ENCODE peak calls at places on chromosomes 11 and 22, in seven cellular contexts. G, P, W, R, Z, E and D are unnamed samples.

GRCh38 chr11:74450318-74450717 is 17.0 kb downstream of the KCNE3 start:
- DNase-seq in W (no peak), G (no peak), E (no peak), Z (no peak), P (no peak), R (no peak), D (no peak)

GRCh38 chr11:3008746-3009336 is 16.7 kb upstream of the NAP1L4 start:
- DNase-seq in E (no peak), Z (no peak), P (no peak), G (no peak), W (no peak), R (no peak), D (no peak)

GRCh38 chr22:20127869-20128618 is 3.6 kb upstream of the ZDHHC8 start:
- DNase-seq in R (no peak), P (no peak), Z (no peak), W (no peak), E (no peak), G (no peak), D (no peak)

GRCh38 chr11:12845739-12846358 is 163.3 kb upstream of the RASSF10 start:
- DNase-seq in P (peak), Z (peak), G (peak), E (no peak), W (peak), R (peak), D (no peak)

GRCh38 chr11:12731841-12732336 is 57.7 kb downstream of the TEAD1 start:
- DNase-seq in R (no peak), W (peak), E (no peak), P (peak), G (no peak), Z (peak), D (no peak)

GRCh38 chr22:50711446-50712340 is 26.3 kb upstream of the ACR start:
- DNase-seq in E (no peak), R (no peak), G (no peak), P (no peak), Z (no peak), W (no peak), D (no peak)

GRCh38 chr22:17119481-17120202 is 1.5 kb downstream of the TMEM121B start:
- DNase-seq in P (no peak), E (no peak), W (peak), Z (peak), R (peak), G (peak), D (no peak)

GRCh38 chr11:78212586-78213371 is 24.1 kb downstream of the USP35 start:
- DNase-seq in Z (no peak), G (no peak), E (no peak), P (peak), R (no peak), W (no peak), D (no peak)

GRCh38 chr11:121630041-121630440 is 177.3 kb upstream of the SORL1-AS1 start:
- DNase-seq in E (no peak), G (no peak), R (no peak), Z (peak), P (peak), W (no peak), D (no peak)

GRCh38 chr22:17828502-17829080 is 54.3 kb upstream of the BID start:
- DNase-seq in E (no peak), R (no peak), P (no peak), Z (no peak), G (no peak), W (no peak), D (no peak)

GRCh38 chr11:121514998-121515671 is 62.4 kb upstream of the SORL1-AS1 start:
- DNase-seq in E (no peak), P (no peak), W (no peak), G (no peak), Z (no peak), R (no peak), D (no peak)

GRCh38 chr11:36380296-36381004 is 84.4 kb downstream of the PRR5L start:
- DNase-seq in Z (no peak), E (no peak), G (no peak), W (no peak), R (no peak), P (no peak), D (no peak)

GRCh38 chr22:43996170-43996980 is 27.7 kb upstream of the PARVB start:
- DNase-seq in P (no peak), G (no peak), R (peak), E (no peak), Z (no peak), W (no peak), D (no peak)

GRCh38 chr11:9533736-9534473 is 39.6 kb upstream of the WEE1 start:
- DNase-seq in E (no peak), W (peak), Z (no peak), R (no peak), P (peak), G (no peak), D (no peak)

GRCh38 chr22:27973851-27974250 is 54.8 kb upstream of the PITPNB start:
- DNase-seq in G (peak), W (no peak), P (no peak), Z (no peak), E (peak), R (no peak), D (no peak)

GRCh38 chr22:29477919-29478318 is 2.1 kb upstream of the NEFH start:
- DNase-seq in E (no peak), P (no peak), R (no peak), W (peak), G (peak), Z (no peak), D (no peak)

GRCh38 chr11:83564845-83565244 is 278.7 kb upstream of the CCDC90B start:
- DNase-seq in R (no peak), Z (no peak), G (no peak), E (no peak), P (no peak), W (no peak), D (no peak)

GRCh38 chr11:72061739-72062396 is 18.5 kb downstream of the NUMA1 start:
- DNase-seq in G (no peak), Z (no peak), W (no peak), P (no peak), E (no peak), R (no peak), D (no peak)

GRCh38 chr22:28799125-28799833 is 1.1 kb downstream of the XBP1 start:
- DNase-seq in W (peak), G (peak), R (peak), Z (peak), P (peak), E (no peak), D (no peak)

GRCh38 chr11:6455070-6455469 is 14.3 kb upstream of the HPX start:
- DNase-seq in G (no peak), E (no peak), P (no peak), Z (no peak), W (no peak), R (no peak), D (no peak)

GRCh38 chr11:120555433-120555773 is 43.9 kb downstream of the GRIK4 start:
- DNase-seq in R (no peak), W (no peak), E (no peak), Z (no peak), P (no peak), G (no peak), D (no peak)

GRCh38 chr11:68583047-68583446 is 101.3 kb upstream of the GAL start:
- DNase-seq in R (no peak), Z (peak), W (peak), P (peak), G (no peak), E (no peak), D (peak)

GRCh38 chr22:17922925-17923898 is 101.1 kb downstream of the MICAL3 start:
- DNase-seq in W (no peak), P (peak), E (no peak), R (no peak), Z (peak), G (no peak), D (no peak)

GRCh38 chr11:73270089-73270854 is 1.9 kb upstream of the P2RY6 start:
- DNase-seq in G (no peak), W (no peak), R (no peak), Z (no peak), E (no peak), P (no peak), D (no peak)

GRCh38 chr11:104198576-104198975 is 34.6 kb upstream of the PDGFD start:
- DNase-seq in W (no peak), P (no peak), Z (no peak), E (no peak), R (no peak), G (no peak), D (no peak)

GRCh38 chr22:37571258-37571991 is 8.5 kb downstream of the LGALS2 start:
- DNase-seq in R (no peak), E (no peak), W (peak), Z (peak), P (peak), G (no peak), D (no peak)

GRCh38 chr11:19428206-19429001 is 187.7 kb upstream of the E2F8 start:
- DNase-seq in R (no peak), P (no peak), G (peak), Z (peak), W (no peak), E (no peak), D (no peak)

GRCh38 chr11:25159341-25159740 is 662.5 kb downstream of the LUZP2 start:
- DNase-seq in R (no peak), W (no peak), E (no peak), G (no peak), P (peak), Z (no peak), D (no peak)

DNA sequence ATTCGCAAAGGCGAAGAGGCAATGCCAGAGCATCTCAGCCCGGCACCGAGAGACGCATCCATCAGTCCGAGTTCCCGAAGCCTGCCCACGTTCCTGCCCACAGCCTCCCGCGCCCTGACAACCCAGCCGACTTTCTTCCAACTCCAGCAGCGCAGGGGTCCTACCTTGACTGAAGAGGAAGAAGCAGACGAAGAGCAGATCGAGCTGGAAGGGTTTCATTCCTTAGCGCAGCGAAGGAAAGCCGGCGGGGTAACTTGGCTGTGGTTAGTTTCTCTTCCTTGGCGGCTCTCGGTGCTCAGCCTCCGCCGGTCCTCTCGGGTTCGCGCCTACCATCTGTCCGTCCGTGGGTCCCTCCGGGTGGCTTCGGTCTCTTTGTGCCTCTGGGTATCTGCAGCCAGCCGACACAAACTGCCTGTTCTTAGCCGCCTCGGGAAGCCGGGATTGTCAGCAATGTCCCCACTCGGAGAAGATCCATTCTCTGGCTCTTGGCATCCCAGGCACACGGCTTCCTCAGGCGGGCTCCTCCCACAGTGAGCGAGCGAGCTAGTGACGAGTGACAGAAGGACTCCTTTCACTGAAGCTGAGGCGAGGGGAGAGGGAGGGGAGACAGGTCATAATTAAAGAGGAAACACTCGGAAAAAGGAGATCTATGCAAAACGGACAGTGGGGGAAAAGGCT is at the start of gene KIRREL3:
- DNase-seq in R (no peak), W (peak), P (peak), E (no peak), Z (no peak), G (peak), D (no peak)
- H3K4me3 ChIP-seq in R (peak), W (no peak), P (peak), E (peak), Z (no peak), G (peak), D (peak)

DNA sequence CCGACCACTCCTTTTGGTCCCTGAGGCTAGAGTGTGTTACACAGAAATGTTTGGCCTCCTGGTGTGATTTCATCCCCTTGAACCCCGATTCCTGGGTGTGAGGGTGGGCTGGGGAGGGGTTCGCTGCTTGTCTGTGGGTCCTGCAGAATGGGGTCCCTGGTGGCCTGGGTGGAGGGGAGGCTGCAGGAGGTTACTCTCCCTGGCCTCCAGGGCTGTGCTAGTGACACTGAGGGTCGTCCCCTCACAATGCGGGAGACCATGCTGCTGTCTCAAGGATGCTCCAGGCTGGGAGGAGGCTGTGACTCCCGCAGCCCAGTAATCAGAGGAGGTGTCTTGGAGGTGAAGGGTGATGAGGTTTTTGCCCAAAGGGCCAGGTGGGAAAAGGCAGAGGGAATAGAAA is 17.0 kb upstream of the OMP start:
- DNase-seq in R (no peak), W (no peak), E (no peak), Z (no peak), G (no peak), P (no peak), D (no peak)
- H3K9ac ChIP-seq in R (no peak), W (no peak), E (peak), Z (no peak), G (no peak), P (no peak), D (no peak)

DNA sequence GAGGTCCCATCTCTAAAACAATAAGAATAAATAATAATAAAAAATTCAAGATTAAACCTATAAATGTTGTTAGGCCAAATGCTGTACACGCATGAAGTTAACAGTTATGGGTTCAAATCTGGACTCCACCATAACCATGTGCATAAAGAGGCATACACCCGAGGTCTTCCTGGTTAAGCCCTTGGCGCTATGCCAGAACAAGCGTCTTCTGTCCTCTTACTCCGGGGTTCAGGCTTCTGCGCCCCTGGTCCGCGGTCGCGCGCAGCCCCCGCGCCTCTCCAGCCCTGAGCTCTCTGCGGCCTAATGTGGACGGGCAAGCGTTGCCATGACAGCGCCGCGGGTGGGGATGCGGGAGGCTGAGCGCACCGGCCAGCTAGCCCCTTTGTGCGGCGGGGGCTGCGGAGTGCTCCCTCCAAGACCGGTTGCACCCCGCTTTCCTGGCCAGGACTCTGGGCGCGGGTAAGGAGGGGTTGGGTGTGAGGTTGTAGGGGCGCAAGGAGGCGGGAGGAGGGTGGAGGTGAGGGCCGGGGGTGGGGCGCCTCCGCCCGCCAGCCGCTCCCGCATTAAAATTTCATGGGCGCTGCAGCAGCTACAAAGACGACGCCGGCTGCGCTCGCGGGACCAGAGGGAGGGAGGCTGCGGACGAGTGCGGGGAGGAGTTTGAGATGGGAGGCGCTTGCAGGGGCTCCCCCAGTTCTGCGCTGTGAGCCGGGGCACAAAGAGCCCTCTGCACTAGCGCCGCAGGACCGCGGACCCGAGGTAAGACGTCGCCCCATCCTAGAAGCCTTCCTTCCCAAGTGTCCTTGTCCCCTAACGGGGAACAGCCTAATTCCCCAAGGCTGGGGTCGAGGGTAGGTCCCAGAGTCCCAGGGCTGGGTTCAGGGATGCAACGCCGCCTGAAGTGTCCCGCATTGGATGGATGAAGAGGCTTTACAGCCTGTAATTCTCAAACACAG is at the start of gene MIAT:
- DNase-seq in G (peak), W (peak), R (peak), P (peak), E (peak), Z (no peak), D (no peak)
- H3K4me3 ChIP-seq in G (peak), W (peak), R (peak), P (peak), E (peak), Z (peak), D (peak)

GRCh38 chr11:65589444-65590239 is 6.0 kb downstream of the KCNK7 start:
- DNase-seq in G (no peak), Z (no peak), W (no peak), P (no peak), E (no peak), R (no peak), D (no peak)

GRCh38 chr11:65590240-65590738 is 5.3 kb downstream of the KCNK7 start:
- DNase-seq in P (no peak), R (no peak), W (no peak), Z (no peak), G (no peak), E (no peak), D (no peak)

GRCh38 chr11:65592840-65593517 is 2.6 kb downstream of the KCNK7 start:
- DNase-seq in P (no peak), W (no peak), Z (no peak), R (no peak), G (no peak), E (no peak), D (peak)

GRCh38 chr11:65593518-65594414 is 1.8 kb downstream of the KCNK7 start:
- DNase-seq in Z (peak), R (no peak), E (no peak), G (peak), P (peak), W (peak), D (no peak)

GRCh38 chr11:65591939-65592814 is 3.4 kb downstream of the KCNK7 start:
- DNase-seq in Z (no peak), R (peak), W (peak), E (no peak), P (peak), G (peak), D (no peak)
- H3K9ac ChIP-seq in Z (no peak), R (peak), W (peak), E (peak), P (no peak), G (no peak), D (peak)

GRCh38 chr11:126391970-126392637 is 36.6 kb downstream of the ST3GAL4 start:
- DNase-seq in P (no peak), R (no peak), W (peak), Z (no peak), G (peak), E (no peak), D (no peak)

GRCh38 chr11:126392638-126393023 is 37.1 kb downstream of the ST3GAL4 start:
- DNase-seq in R (no peak), G (no peak), E (no peak), W (no peak), Z (no peak), P (no peak), D (no peak)

GRCh38 chr11:126394036-126394435 is 38.5 kb downstream of the ST3GAL4 start:
- DNase-seq in Z (no peak), E (no peak), G (no peak), P (no peak), R (no peak), W (no peak), D (no peak)

GRCh38 chr11:126391286-126391954 is 35.9 kb downstream of the ST3GAL4 start:
- DNase-seq in R (no peak), P (no peak), Z (no peak), G (no peak), E (no peak), W (no peak), D (no peak)

GRCh38 chr11:126393143-126393542 is 37.7 kb downstream of the ST3GAL4 start:
- DNase-seq in P (no peak), G (no peak), W (no peak), R (no peak), Z (no peak), E (no peak), D (no peak)
- H3K4me3 ChIP-seq in P (no peak), G (no peak), W (no peak), R (no peak), Z (no peak), E (no peak), D (no peak)

GRCh38 chr22:22068025-22068424 is 85.4 kb upstream of the TOP3B start:
- DNase-seq in G (no peak), W (no peak), E (no peak), R (no peak), Z (no peak), P (no peak), D (no peak)

GRCh38 chr22:22070371-22070824 is 87.8 kb upstream of the TOP3B start:
- DNase-seq in G (no peak), E (no peak), W (no peak), Z (peak), R (no peak), P (no peak), D (peak)

GRCh38 chr22:22071455-22071854 is 88.9 kb upstream of the TOP3B start:
- DNase-seq in W (no peak), G (no peak), E (no peak), P (no peak), R (no peak), Z (no peak), D (no peak)

GRCh38 chr22:22068657-22069056 is 86.1 kb upstream of the TOP3B start:
- DNase-seq in P (no peak), R (no peak), Z (no peak), W (no peak), G (no peak), E (no peak), D (no peak)

DNA sequence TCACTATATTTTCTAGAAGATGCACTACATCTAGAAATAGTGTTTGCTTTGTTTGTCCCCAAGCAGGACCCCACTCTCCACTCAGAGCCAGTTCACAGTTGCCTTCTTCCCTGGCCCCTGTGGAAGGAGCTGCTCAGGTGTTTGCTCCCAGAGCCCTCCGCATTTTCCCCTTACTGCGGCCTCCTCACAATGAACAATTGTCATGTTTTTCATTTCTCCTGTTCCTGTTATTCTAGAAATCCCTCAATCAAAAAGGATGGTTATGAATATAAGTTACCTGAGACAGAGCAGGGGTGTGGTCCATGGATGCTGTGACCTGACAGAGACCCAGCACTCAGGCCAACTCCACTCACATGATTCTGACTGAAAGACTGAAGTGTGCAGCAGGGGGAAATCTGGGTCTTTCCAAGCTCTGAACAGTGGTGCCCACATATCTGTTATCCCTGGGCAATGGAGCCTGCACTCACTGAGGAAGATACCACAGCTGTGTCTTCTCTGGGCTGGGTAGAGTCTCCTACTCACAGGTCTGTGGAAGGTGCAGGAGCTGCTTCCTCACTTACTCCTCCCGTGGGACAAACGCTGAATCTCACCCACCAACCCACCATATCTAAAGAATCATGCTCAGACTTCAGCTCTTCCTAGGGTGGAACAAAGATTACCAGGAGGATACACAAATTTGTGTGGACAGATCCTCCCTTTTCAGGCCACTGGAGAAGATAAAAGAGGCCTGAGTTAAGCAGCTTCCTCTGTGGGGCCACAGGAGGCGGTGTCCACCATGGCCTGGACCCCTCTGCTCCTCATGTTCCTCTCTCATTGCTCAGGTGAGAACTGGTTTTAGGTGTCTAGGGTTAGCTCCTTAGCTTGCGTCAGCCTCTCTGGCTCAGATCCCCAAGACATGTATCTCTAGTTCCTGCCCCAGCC is 87.1 kb upstream of the TOP3B start:
- DNase-seq in R (no peak), W (peak), G (no peak), Z (no peak), E (no peak), P (no peak), D (no peak)
- H3K9ac ChIP-seq in R (no peak), W (no peak), G (no peak), Z (no peak), E (no peak), P (no peak), D (no peak)

GRCh38 chr11:80651004-80651403 is 1210.2 kb upstream of the TENM4 start:
- DNase-seq in E (no peak), R (no peak), P (no peak), Z (no peak), W (no peak), G (no peak), D (no peak)
- H3K4me3 ChIP-seq in E (no peak), R (no peak), P (no peak), Z (no peak), W (no peak), G (no peak), D (no peak)